ENCODE peak calls at places on chromosomes 7 and 10, in four cellular contexts. One of them, this sample, is unnamed.

GRCh38 chr7:2321020-2321419 is 6.8 kb upstream of the SNX8 start:
- DNase-seq in HCT116: no peak
- DNase-seq in GM23338: peak; percentile 72
- DNase-seq in GM23248: peak; percentile 47
- DNase-seq in this sample: no peak

GRCh38 chr10:125076891-125077643 is 83.3 kb downstream of the CTBP2 start:
- DNase-seq in HCT116: no peak
- DNase-seq in GM23338: no peak
- DNase-seq in GM23248: no peak
- DNase-seq in this sample: no peak

GRCh38 chr10:67079126-67079525 is 153.3 kb downstream of the LRRTM3 start:
- DNase-seq in HCT116: no peak
- DNase-seq in GM23338: no peak
- DNase-seq in GM23248: peak; percentile 1
- DNase-seq in this sample: no peak

GRCh38 chr10:23535381-23535780 is 96.5 kb downstream of the OTUD1 start:
- DNase-seq in HCT116: no peak
- DNase-seq in GM23338: peak; percentile 11
- DNase-seq in GM23248: peak; percentile 14
- DNase-seq in this sample: no peak

GRCh38 chr10:6255548-6256061 is 52.9 kb downstream of the PFKFB3 start:
- DNase-seq in HCT116: no peak
- DNase-seq in GM23338: no peak
- DNase-seq in GM23248: no peak
- DNase-seq in this sample: no peak

GRCh38 chr7:115059312-115059711 is 137.4 kb downstream of the MDFIC start:
- DNase-seq in HCT116: no peak
- DNase-seq in GM23338: no peak
- DNase-seq in GM23248: no peak
- DNase-seq in this sample: no peak

GRCh38 chr10:16809074-16809718 is 8.0 kb downstream of the RSU1 start:
- DNase-seq in HCT116: peak; percentile 31
- DNase-seq in GM23338: peak; percentile 77
- DNase-seq in GM23248: peak; percentile 61
- DNase-seq in this sample: peak; percentile 42

GRCh38 chr10:126036515-126036914 is 140.2 kb downstream of the FANK1 start:
- DNase-seq in HCT116: no peak
- DNase-seq in GM23338: no peak
- DNase-seq in GM23248: no peak
- DNase-seq in this sample: no peak

GRCh38 chr7:26182283-26182682 is 18.3 kb downstream of the HNRNPA2B1 start:
- DNase-seq in HCT116: no peak
- DNase-seq in GM23338: no peak
- DNase-seq in GM23248: no peak
- DNase-seq in this sample: no peak

GRCh38 chr10:3720228-3721019 is 64.6 kb downstream of the KLF6 start:
- DNase-seq in HCT116: no peak
- DNase-seq in GM23338: no peak
- DNase-seq in GM23248: peak; percentile 94
- DNase-seq in this sample: no peak

GRCh38 chr10:84574101-84574500 is 245.7 kb downstream of the CCSER2 start:
- DNase-seq in HCT116: no peak
- DNase-seq in GM23338: peak; percentile 34
- DNase-seq in GM23248: peak; percentile 14
- DNase-seq in this sample: no peak

GRCh38 chr10:79254333-79255006 is 92.8 kb upstream of the PPIF start:
- DNase-seq in HCT116: no peak
- DNase-seq in GM23338: no peak
- DNase-seq in GM23248: no peak
- DNase-seq in this sample: no peak

GRCh38 chr10:17643755-17644484 is at the start of gene STAM:
- DNase-seq in HCT116: peak; percentile 80
- DNase-seq in GM23338: peak; percentile 96
- DNase-seq in GM23248: peak; percentile 98
- DNase-seq in this sample: peak; percentile 94

GRCh38 chr7:150778738-150779301 is 21.3 kb downstream of the TMEM176B start:
- DNase-seq in HCT116: peak; percentile 68
- DNase-seq in GM23338: peak; percentile 92
- DNase-seq in GM23248: peak; percentile 73
- DNase-seq in this sample: peak; percentile 69

GRCh38 chr10:129963831-129964501 is at the start of gene EBF3:
- DNase-seq in HCT116: no peak
- DNase-seq in GM23338: peak; percentile 92
- DNase-seq in GM23248: peak; percentile 83
- DNase-seq in this sample: no peak

GRCh38 chr7:30322656-30323355 is 38.4 kb downstream of the ZNRF2 start:
- DNase-seq in HCT116: no peak
- DNase-seq in GM23338: no peak
- DNase-seq in GM23248: no peak
- DNase-seq in this sample: peak; percentile 36

GRCh38 chr10:102580230-102580629 is 64.0 kb upstream of the TRIM8 start:
- DNase-seq in HCT116: no peak
- DNase-seq in GM23338: no peak
- DNase-seq in GM23248: no peak
- DNase-seq in this sample: no peak

GRCh38 chr7:107047902-107048782 is 3.6 kb downstream of the PRKAR2B start:
- DNase-seq in HCT116: no peak
- DNase-seq in GM23338: peak; percentile 74
- DNase-seq in GM23248: no peak
- DNase-seq in this sample: peak; percentile 58

GRCh38 chr7:39468841-39469240 is 97.4 kb upstream of the YAE1 start:
- DNase-seq in HCT116: no peak
- DNase-seq in GM23338: no peak
- DNase-seq in GM23248: no peak
- DNase-seq in this sample: no peak

GRCh38 chr10:133159611-133159949 is 439 bp upstream of the KNDC1 start:
- DNase-seq in HCT116: no peak
- DNase-seq in GM23338: no peak
- DNase-seq in GM23248: no peak
- DNase-seq in this sample: no peak

GRCh38 chr10:2949948-2950354 is 117.4 kb upstream of the PFKP start:
- DNase-seq in HCT116: no peak
- DNase-seq in GM23338: no peak
- DNase-seq in GM23248: peak; percentile 89
- DNase-seq in this sample: no peak

GRCh38 chr7:149883452-149883861 is 9.7 kb downstream of the ATP6V0E2 start:
- DNase-seq in HCT116: peak; percentile 37
- DNase-seq in GM23338: peak; percentile 91
- DNase-seq in GM23248: peak; percentile 71
- DNase-seq in this sample: peak; percentile 64

GRCh38 chr7:39539816-39540215 is 26.4 kb upstream of the YAE1 start:
- DNase-seq in HCT116: no peak
- DNase-seq in GM23338: peak; percentile 29
- DNase-seq in GM23248: no peak
- DNase-seq in this sample: no peak

GRCh38 chr7:130932667-130933432 is 198.8 kb upstream of the KLF14 start:
- DNase-seq in HCT116: no peak
- DNase-seq in GM23338: no peak
- DNase-seq in GM23248: no peak
- DNase-seq in this sample: no peak

GRCh38 chr10:14617850-14618249 is 156.8 kb downstream of the FAM107B start:
- DNase-seq in HCT116: no peak
- DNase-seq in GM23338: no peak
- DNase-seq in GM23248: peak; percentile 82
- DNase-seq in this sample: no peak

GRCh38 chr10:86402283-86402931 is 35.8 kb upstream of the GRID1 start:
- DNase-seq in HCT116: no peak
- DNase-seq in GM23338: peak; percentile 34
- DNase-seq in GM23248: peak; percentile 67
- DNase-seq in this sample: no peak

GRCh38 chr7:43791665-43792064 is 33.2 kb downstream of the BLVRA start:
- DNase-seq in HCT116: no peak
- DNase-seq in GM23338: no peak
- DNase-seq in GM23248: no peak
- DNase-seq in this sample: no peak

GRCh38 chr7:94698275-94698674 is 42.3 kb upstream of the SGCE start:
- DNase-seq in HCT116: peak; percentile 13
- DNase-seq in GM23338: no peak
- DNase-seq in GM23248: peak; percentile 81
- DNase-seq in this sample: no peak

GRCh38 chr7:36945612-36946400 is 221.5 kb upstream of the AOAH start:
- DNase-seq in HCT116: no peak
- DNase-seq in GM23338: no peak
- DNase-seq in GM23248: no peak
- DNase-seq in this sample: no peak

GRCh38 chr10:33660329-33660728 is 325.9 kb upstream of the NRP1 start:
- DNase-seq in HCT116: no peak
- DNase-seq in GM23338: peak; percentile 40
- DNase-seq in GM23248: no peak
- DNase-seq in this sample: no peak

GRCh38 chr7:152202056-152202455 is 176.6 kb downstream of the GALNT11 start:
- DNase-seq in HCT116: no peak
- DNase-seq in GM23338: no peak
- DNase-seq in GM23248: peak; percentile 77
- DNase-seq in this sample: no peak

DNA sequence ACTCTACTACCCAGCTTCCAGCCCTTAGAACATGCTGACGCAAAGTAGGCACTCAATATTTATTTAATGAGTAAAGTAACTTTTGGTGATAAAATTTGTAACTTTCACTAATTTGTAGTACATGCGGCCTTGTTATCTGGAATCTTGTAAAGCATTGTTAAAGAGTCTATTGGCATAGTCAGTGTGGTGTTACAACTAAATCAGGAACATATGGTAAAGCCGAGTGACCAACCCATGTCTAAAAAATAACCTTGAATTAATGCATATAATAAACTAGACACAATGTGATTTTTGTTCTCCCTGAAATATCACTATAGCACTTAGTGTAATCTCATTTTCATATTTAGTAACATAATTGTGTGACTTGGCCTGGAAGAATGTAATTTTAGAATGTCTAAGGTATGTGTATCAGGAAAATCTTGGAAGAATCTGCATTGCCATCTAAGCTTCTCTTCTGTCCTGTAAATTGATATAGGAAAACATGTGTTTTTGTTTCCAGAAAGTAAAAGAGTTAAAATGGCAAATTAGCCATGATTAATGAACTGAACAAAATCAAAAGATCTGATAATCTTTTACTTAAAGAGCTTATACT is 256.7 kb upstream of the GNAI1 start:
- DNase-seq in HCT116: no peak
- DNase-seq in GM23338: no peak
- DNase-seq in GM23248: peak; percentile 0
- DNase-seq in this sample: no peak
- H3K4me2 ChIP-seq in HCT116: no peak overlapping the region
- H3K4me2 ChIP-seq in GM23338: no peak overlapping the region
- H3K4me2 ChIP-seq in GM23248: no peak overlapping the region
- H3K4me2 ChIP-seq in this sample: no peak overlapping the region

DNA sequence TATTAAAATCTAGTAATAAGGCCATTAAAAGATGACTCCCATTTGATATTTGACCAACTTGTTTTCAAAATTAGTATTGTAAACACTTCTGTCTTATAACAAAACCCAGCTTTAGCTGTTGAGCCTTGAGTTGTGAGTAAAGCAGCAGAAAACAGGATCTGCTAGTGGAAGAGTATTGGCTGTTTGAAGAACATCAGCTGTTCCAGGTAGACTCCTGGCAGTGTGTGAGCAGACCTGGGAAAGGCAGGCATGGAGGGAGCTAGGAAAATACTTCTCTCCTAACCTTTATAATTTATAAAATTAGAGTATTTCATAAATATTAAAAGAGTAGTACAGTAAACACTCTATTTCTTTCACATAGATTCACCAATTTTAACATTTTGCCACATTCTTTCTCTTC is 29.0 kb downstream of the KAT6B start:
- DNase-seq in HCT116: no peak
- DNase-seq in GM23338: no peak
- DNase-seq in GM23248: no peak
- DNase-seq in this sample: no peak
- H3K4me1 ChIP-seq in HCT116: peaks cover 2% of the 10 kb centered on the region
- H3K4me1 ChIP-seq in GM23338: peaks cover 21% of the 10 kb centered on the region
- H3K4me1 ChIP-seq in GM23248: peaks cover 6% of the 10 kb centered on the region
- H3K4me1 ChIP-seq in this sample: peaks cover 40% of the 10 kb centered on the region

GRCh38 chr10:61400524-61400923 is 52.7 kb downstream of the TMEM26 start:
- DNase-seq in HCT116: no peak
- DNase-seq in GM23338: no peak
- DNase-seq in GM23248: peak; percentile 9
- DNase-seq in this sample: no peak
- TF ChIP-seq EZH2phosphoT487 in HCT116: no peak
- TF ChIP-seq EZH2phosphoT487 in GM23338: no peak
- TF ChIP-seq EZH2phosphoT487 in GM23248: no peak
- TF ChIP-seq EZH2phosphoT487 in this sample: no peak

GRCh38 chr10:71962915-71963314 is 1.3 kb upstream of the CHST3 start:
- DNase-seq in HCT116: no peak
- DNase-seq in GM23338: no peak
- DNase-seq in GM23248: no peak
- DNase-seq in this sample: no peak
- H3K4me2 ChIP-seq in HCT116: no peak overlapping the region
- H3K4me2 ChIP-seq in GM23338: peak overlapping the region; percentile 100
- H3K4me2 ChIP-seq in GM23248: no peak overlapping the region
- H3K4me2 ChIP-seq in this sample: no peak overlapping the region

GRCh38 chr10:35351021-35351420 is 14.7 kb downstream of the CCNY start:
- DNase-seq in HCT116: no peak
- DNase-seq in GM23338: no peak
- DNase-seq in GM23248: no peak
- DNase-seq in this sample: no peak
- H3K4me1 ChIP-seq in HCT116: peaks cover 13% of the 10 kb centered on the region
- H3K4me1 ChIP-seq in GM23338: no peaks in the 10 kb centered on the region
- H3K4me1 ChIP-seq in GM23248: peaks cover 32% of the 10 kb centered on the region
- H3K4me1 ChIP-seq in this sample: peaks cover 34% of the 10 kb centered on the region

GRCh38 chr10:108785011-108785410 is 1138.3 kb downstream of the XPNPEP1 start:
- DNase-seq in HCT116: no peak
- DNase-seq in GM23338: no peak
- DNase-seq in GM23248: no peak
- DNase-seq in this sample: no peak

GRCh38 chr10:108782411-108782810 is 1140.9 kb downstream of the XPNPEP1 start:
- DNase-seq in HCT116: no peak
- DNase-seq in GM23338: no peak
- DNase-seq in GM23248: peak; percentile 62
- DNase-seq in this sample: no peak

GRCh38 chr10:108787932-108788331 is 1135.4 kb downstream of the XPNPEP1 start:
- DNase-seq in HCT116: no peak
- DNase-seq in GM23338: no peak
- DNase-seq in GM23248: peak; percentile 86
- DNase-seq in this sample: no peak

GRCh38 chr10:108784534-108784933 is 1138.8 kb downstream of the XPNPEP1 start:
- DNase-seq in HCT116: no peak
- DNase-seq in GM23338: no peak
- DNase-seq in GM23248: no peak
- DNase-seq in this sample: no peak

DNA sequence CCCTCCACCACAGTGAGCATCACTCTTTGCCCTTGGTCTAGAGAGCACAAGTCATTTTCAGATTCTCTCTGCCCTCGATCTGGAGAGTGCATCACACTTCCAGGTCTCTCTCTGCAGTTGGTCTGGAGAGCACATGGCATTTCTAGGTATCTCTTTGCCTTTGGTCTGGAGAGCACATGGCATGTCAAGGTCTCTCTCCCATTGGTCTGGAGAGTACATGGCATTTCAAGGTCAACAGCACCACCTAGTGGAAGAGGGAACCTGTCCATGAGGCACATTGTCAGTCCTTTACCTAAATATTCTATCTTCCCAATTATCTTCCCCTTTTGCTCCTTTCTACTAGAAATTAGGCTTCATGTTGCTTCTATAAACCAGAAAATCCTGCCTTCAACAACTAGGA is 1139.4 kb downstream of the XPNPEP1 start:
- DNase-seq in HCT116: peak; percentile 39
- DNase-seq in GM23338: peak; percentile 84
- DNase-seq in GM23248: peak; percentile 68
- DNase-seq in this sample: peak; percentile 65
- TF ChIP-seq EZH2phosphoT487 in HCT116: no peak
- TF ChIP-seq EZH2phosphoT487 in GM23338: no peak
- TF ChIP-seq EZH2phosphoT487 in GM23248: no peak
- TF ChIP-seq EZH2phosphoT487 in this sample: no peak

This sample was measured in OCI-LY7.